ENCODE peak calls at places on chromosomes 5 and 9, in five cellular contexts. V is upper lobe of right lung, A is cardiac fibroblast, L is EL, R is fibroblast of lung. Z is an unnamed sample.
A peak's percentile ranks its signal among the peaks of the same experiment; 100 is the strongest.

GRCh38 chr5:172180936-172181335 is 7.1 kb downstream of the STK10 start:
- DNase-seq in V (no peak), A (no peak), L (no peak), R (no peak), Z (no peak)

GRCh38 chr5:137604348-137605095 is 105.4 kb upstream of the SPOCK1 start:
- DNase-seq in V (no peak), A (no peak), L (no peak), R (no peak), Z (no peak)

GRCh38 chr9:37486256-37486615 is 488 bp downstream of the POLR1E start:
- DNase-seq in V (no peak), A (no peak), L (no peak), R (no peak), Z (peak; percentile 45)

GRCh38 chr5:139461698-139462097 is 845 bp downstream of the ECSCR start:
- DNase-seq in V (no peak), A (peak; percentile 75), L (peak; percentile 76), R (peak; percentile 42), Z (peak; percentile 93)

GRCh38 chr5:15683332-15683731 is 183.4 kb downstream of the FBXL7 start:
- DNase-seq in V (no peak), A (peak; percentile 55), L (peak; percentile 10), R (peak; percentile 50), Z (no peak)

GRCh38 chr5:14781106-14781505 is 90.5 kb downstream of the ANKH start:
- DNase-seq in V (no peak), A (no peak), L (no peak), R (no peak), Z (no peak)

GRCh38 chr5:95217351-95217750 is 67.5 kb downstream of the MCTP1 start:
- DNase-seq in V (no peak), A (no peak), L (no peak), R (no peak), Z (no peak)

GRCh38 chr5:104840284-104840683 is 1277.7 kb upstream of the NUDT12 start:
- DNase-seq in V (no peak), A (no peak), L (no peak), R (no peak), Z (no peak)

GRCh38 chr9:93107825-93108161 is 11.8 kb downstream of the CARD19 start:
- DNase-seq in V (no peak), A (no peak), L (no peak), R (no peak), Z (no peak)

GRCh38 chr9:114433720-114434255 is 46.0 kb upstream of the AKNA start:
- DNase-seq in V (no peak), A (no peak), L (no peak), R (no peak), Z (no peak)

GRCh38 chr5:129963359-129963758 is 59.1 kb downstream of the CHSY3 start:
- DNase-seq in V (no peak), A (peak; percentile 94), L (peak; percentile 1), R (peak; percentile 91), Z (no peak)

GRCh38 chr5:60961685-60962084 is 16.7 kb downstream of the NDUFAF2 start:
- DNase-seq in V (no peak), A (peak; percentile 60), L (peak; percentile 13), R (peak; percentile 70), Z (no peak)

GRCh38 chr5:37568018-37568753 is 189.1 kb downstream of the WDR70 start:
- DNase-seq in V (no peak), A (no peak), L (no peak), R (no peak), Z (no peak)

GRCh38 chr9:18325337-18326011 is 148.5 kb upstream of the ADAMTSL1 start:
- DNase-seq in V (no peak), A (peak; percentile 58), L (peak; percentile 19), R (no peak), Z (no peak)

GRCh38 chr5:132221781-132222648 is 5.6 kb downstream of the P4HA2 start:
- DNase-seq in V (no peak), A (peak; percentile 67), L (peak; percentile 26), R (peak; percentile 97), Z (no peak)